ENCODE peak calls at places on chromosomes 6 and 20, in six cellular contexts. D, R, H, I, O and E are unnamed samples.

GRCh38 chr20:6715350-6716063 is 52.0 kb upstream of the BMP2 start:
- DNase-seq in H (no peak), R (no peak), I (no peak), O (no peak), D (no peak), E (no peak)

GRCh38 chr20:32976746-32977145 is 27.5 kb downstream of the SUN5 start:
- DNase-seq in H (no peak), O (no peak), D (no peak), R (no peak), I (no peak), E (peak; percentile 63)

GRCh38 chr6:170091639-170092579 is 199.0 kb downstream of the DLL1 start:
- DNase-seq in I (no peak), H (no peak), R (no peak), D (no peak), O (peak; percentile 48), E (peak; percentile 27)

GRCh38 chr6:121666809-121667208 is 231.4 kb downstream of the GJA1 start:
- DNase-seq in D (no peak), O (no peak), I (no peak), R (no peak), H (peak; percentile 81), E (no peak)

GRCh38 chr6:105401247-105402089 is 1.4 kb downstream of the PREP start:
- DNase-seq in D (no peak), O (no peak), H (no peak), I (no peak), R (no peak), E (no peak)

GRCh38 chr6:158313989-158314388 is 1.7 kb downstream of the TULP4 start:
- DNase-seq in I (peak; percentile 23), R (no peak), D (no peak), O (no peak), H (no peak), E (no peak)

GRCh38 chr6:75530696-75531095 is 37.1 kb upstream of the FILIP1 start:
- DNase-seq in I (no peak), O (no peak), D (no peak), R (no peak), H (peak; percentile 82), E (no peak)

GRCh38 chr20:20894753-20895152 is 182.3 kb upstream of the RALGAPA2 start:
- DNase-seq in I (no peak), H (no peak), D (no peak), R (no peak), O (peak; percentile 61), E (no peak)

GRCh38 chr6:150566486-150566885 is 33.2 kb upstream of the PLEKHG1 start:
- DNase-seq in I (no peak), R (no peak), H (no peak), O (no peak), D (no peak), E (no peak)

GRCh38 chr6:138774370-138774769 is 801 bp downstream of the CCDC28A start:
- DNase-seq in O (no peak), R (no peak), I (no peak), H (peak; percentile 29), D (no peak), E (no peak)

GRCh38 chr6:43823879-43824740 is 54.1 kb downstream of the VEGFA start:
- DNase-seq in D (no peak), R (peak; percentile 58), O (no peak), H (no peak), I (no peak), E (no peak)

GRCh38 chr6:33384581-33385020 is 7.0 kb upstream of the KIFC1 start:
- DNase-seq in I (no peak), H (peak; percentile 80), O (no peak), D (no peak), R (no peak), E (no peak)

GRCh38 chr20:49883246-49883802 is 32.0 kb downstream of the SPATA2 start:
- DNase-seq in H (no peak), O (no peak), I (no peak), D (no peak), R (no peak), E (no peak)

GRCh38 chr6:135909737-135910387 is 58.4 kb downstream of the PDE7B start:
- DNase-seq in O (no peak), R (peak; percentile 38), I (peak; percentile 66), D (no peak), H (peak; percentile 59), E (no peak)

GRCh38 chr6:26122793-26123674 is 35.8 kb downstream of the HFE start:
- DNase-seq in D (peak; percentile 99), R (peak; percentile 89), H (peak; percentile 99), I (peak; percentile 82), O (peak; percentile 95), E (peak; percentile 82)

GRCh38 chr20:56181593-56181992 is 66.9 kb upstream of the MC3R start:
- DNase-seq in I (no peak), D (no peak), H (no peak), O (no peak), R (no peak), E (no peak)

GRCh38 chr6:155528982-155529453 is 73.4 kb upstream of the NOX3 start:
- DNase-seq in I (peak; percentile 9), D (no peak), R (no peak), O (no peak), H (peak; percentile 95), E (no peak)

GRCh38 chr20:32004963-32005362 is 5.3 kb upstream of the CCM2L start:
- DNase-seq in R (no peak), H (peak; percentile 33), D (no peak), I (no peak), O (no peak), E (no peak)

GRCh38 chr6:43276180-43277082 is 21.6 kb upstream of the SLC22A7 start:
- DNase-seq in H (no peak), I (peak; percentile 71), D (no peak), O (no peak), R (peak; percentile 79), E (no peak)

GRCh38 chr6:3516094-3516493 is 59.2 kb upstream of the SLC22A23 start:
- DNase-seq in O (no peak), D (no peak), I (no peak), R (no peak), H (no peak), E (no peak)

GRCh38 chr20:13546497-13547131 is 92.1 kb downstream of the TASP1 start:
- DNase-seq in R (peak; percentile 84), O (peak; percentile 71), I (peak; percentile 28), H (peak; percentile 81), D (no peak), E (peak; percentile 84)

GRCh38 chr6:72864799-72865198 is 242.9 kb downstream of the KCNQ5 start:
- DNase-seq in H (no peak), I (no peak), O (no peak), R (no peak), D (no peak), E (no peak)

GRCh38 chr6:72661408-72661807 is 39.5 kb downstream of the KCNQ5 start:
- DNase-seq in H (no peak), I (no peak), D (no peak), O (no peak), R (no peak), E (no peak)

GRCh38 chr6:72554761-72555221 is 67.1 kb upstream of the KCNQ5 start:
- DNase-seq in R (no peak), H (peak; percentile 33), D (no peak), I (no peak), O (no peak), E (no peak)

GRCh38 chr6:71473908-71474307 is 185.3 kb downstream of the OGFRL1 start:
- DNase-seq in I (no peak), O (peak; percentile 66), R (peak; percentile 20), D (no peak), H (peak; percentile 94), E (no peak)

GRCh38 chr20:64152906-64153305 is 11.3 kb upstream of the MYT1 start:
- DNase-seq in I (no peak), D (no peak), R (no peak), H (no peak), O (no peak), E (no peak)

GRCh38 chr6:117270960-117271507 is 5.7 kb downstream of the VGLL2 start:
- DNase-seq in I (no peak), H (no peak), R (no peak), D (no peak), O (no peak), E (no peak)

GRCh38 chr6:41733707-41734665 is 1.4 kb downstream of the TFEB start:
- DNase-seq in H (peak; percentile 78), O (peak; percentile 87), D (no peak), I (peak; percentile 97), R (peak; percentile 83), E (no peak)

GRCh38 chr6:125363010-125363359 is 61.2 kb upstream of the HDDC2 start:
- DNase-seq in R (no peak), H (no peak), I (no peak), O (no peak), D (no peak), E (no peak)

GRCh38 chr20:15930324-15931305 is 642.6 kb downstream of the KIF16B start:
- DNase-seq in O (no peak), I (no peak), D (no peak), H (peak; percentile 5), R (no peak), E (no peak)
- TF ChIP-seq CTCF in O (peak; percentile 32), I (peak; percentile 8), D (peak; percentile 31), H (peak; percentile 28), R (no peak), E (peak; percentile 84)

GRCh38 chr6:56955171-56956155 is 556 bp downstream of the BEND6 start:
- DNase-seq in R (peak; percentile 89), I (peak; percentile 78), D (no peak), H (peak; percentile 96), O (peak; percentile 90), E (peak; percentile 89)
- TF ChIP-seq CTCF in R (peak; percentile 62), I (peak; percentile 83), D (peak; percentile 70), H (peak; percentile 88), O (peak; percentile 69), E (peak; percentile 82)

DNA sequence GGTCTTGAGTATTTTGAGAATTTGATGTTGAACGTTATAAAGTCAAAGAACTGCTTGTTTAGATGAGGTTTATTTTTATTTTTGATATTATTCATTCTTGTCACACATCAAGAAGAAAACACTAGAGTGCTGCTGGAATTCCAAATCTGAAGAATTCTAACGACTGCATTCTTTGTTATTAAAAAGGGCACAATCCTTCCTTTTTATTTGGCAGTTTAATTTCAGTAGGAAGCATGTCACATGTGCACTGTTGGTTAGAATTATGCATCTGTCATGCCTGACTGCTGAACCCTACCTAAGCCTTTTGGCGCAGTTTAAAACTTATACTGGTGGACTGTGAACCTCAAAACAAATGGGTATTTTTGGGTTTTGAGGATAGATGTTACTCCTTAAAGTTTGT is 4.0 kb downstream of the ID4 start:
- DNase-seq in H (no peak), D (no peak), I (no peak), O (no peak), R (no peak), E (no peak)
- TF ChIP-seq CTCF in H (no peak), D (no peak), I (no peak), O (no peak), R (no peak), E (no peak)

DNA sequence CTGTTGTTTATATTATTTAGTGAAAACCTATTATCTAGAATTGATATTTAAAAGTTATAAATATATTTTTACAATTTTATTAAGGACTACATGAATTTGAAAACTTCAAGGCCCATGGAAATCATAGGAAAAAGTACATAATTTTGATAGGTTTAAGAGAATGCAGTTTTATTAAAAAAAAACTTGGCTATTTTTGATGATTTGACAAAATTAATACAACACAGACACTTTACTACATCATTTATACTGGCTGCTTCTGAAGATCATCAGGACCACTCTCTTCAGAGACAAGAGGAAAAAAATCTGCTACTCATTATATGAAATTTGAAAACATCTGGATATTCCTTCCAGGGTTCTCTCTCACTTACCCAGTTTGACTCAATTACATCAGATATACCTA is 637.7 kb downstream of the BCKDHB start:
- DNase-seq in H (no peak), I (no peak), D (no peak), O (no peak), R (no peak), E (no peak)
- TF ChIP-seq CTCF in H (no peak), I (no peak), D (no peak), O (no peak), R (no peak), E (no peak)